ENCODE peak calls at places on chromosomes 2 and 18, in seven cellular contexts. One of them, this sample, is unnamed.

GRCh38 chr2:237208373-237209045 is 122.8 kb downstream of the COPS8 start:
- DNase-seq in fibroblast of pulmonary artery: peak; percentile 97
- DNase-seq in AG09309: peak; percentile 95
- DNase-seq in HEK293T: no peak
- DNase-seq in iris pigment epithelial cell: peak; percentile 65
- DNase-seq in EL: peak; percentile 86
- DNase-seq in prostate gland: no peak
- DNase-seq in this sample: no peak

GRCh38 chr2:199596549-199596948 is 138.8 kb upstream of the SATB2 start:
- DNase-seq in EL: peak; percentile 28
- DNase-seq in iris pigment epithelial cell: peak; percentile 21
- DNase-seq in fibroblast of pulmonary artery: peak; percentile 15
- DNase-seq in AG09309: no peak
- DNase-seq in prostate gland: no peak
- DNase-seq in HEK293T: peak; percentile 49
- DNase-seq in this sample: no peak

GRCh38 chr2:207184348-207184747 is 18.6 kb upstream of the KLF7 start:
- DNase-seq in HEK293T: no peak
- DNase-seq in prostate gland: no peak
- DNase-seq in fibroblast of pulmonary artery: peak; percentile 39
- DNase-seq in iris pigment epithelial cell: peak; percentile 72
- DNase-seq in AG09309: no peak
- DNase-seq in EL: peak; percentile 55
- DNase-seq in this sample: no peak

GRCh38 chr2:1841903-1842791 is 97.8 kb upstream of the PXDN start:
- DNase-seq in EL: no peak
- DNase-seq in iris pigment epithelial cell: no peak
- DNase-seq in fibroblast of pulmonary artery: no peak
- DNase-seq in HEK293T: no peak
- DNase-seq in prostate gland: no peak
- DNase-seq in AG09309: no peak
- DNase-seq in this sample: no peak

GRCh38 chr2:65554765-65555561 is 122.6 kb upstream of the SPRED2 start:
- DNase-seq in AG09309: no peak
- DNase-seq in HEK293T: no peak
- DNase-seq in prostate gland: no peak
- DNase-seq in fibroblast of pulmonary artery: no peak
- DNase-seq in EL: peak; percentile 67
- DNase-seq in iris pigment epithelial cell: no peak
- DNase-seq in this sample: no peak

GRCh38 chr18:80231151-80231550 is 16.2 kb downstream of the PARD6G start:
- DNase-seq in HEK293T: no peak
- DNase-seq in iris pigment epithelial cell: no peak
- DNase-seq in AG09309: no peak
- DNase-seq in prostate gland: no peak
- DNase-seq in fibroblast of pulmonary artery: no peak
- DNase-seq in EL: no peak
- DNase-seq in this sample: no peak

GRCh38 chr18:75531212-75531850 is 103.8 kb upstream of the SMIM21 start:
- DNase-seq in HEK293T: no peak
- DNase-seq in EL: no peak
- DNase-seq in prostate gland: no peak
- DNase-seq in AG09309: no peak
- DNase-seq in fibroblast of pulmonary artery: no peak
- DNase-seq in iris pigment epithelial cell: no peak
- DNase-seq in this sample: no peak

GRCh38 chr2:156445311-156446218 is 9.4 kb downstream of the GPD2 start:
- DNase-seq in EL: peak; percentile 81
- DNase-seq in AG09309: no peak
- DNase-seq in HEK293T: no peak
- DNase-seq in prostate gland: no peak
- DNase-seq in fibroblast of pulmonary artery: peak; percentile 87
- DNase-seq in iris pigment epithelial cell: peak; percentile 85
- DNase-seq in this sample: no peak

GRCh38 chr2:176827269-176827668 is 385.3 kb upstream of the HNRNPA3 start:
- DNase-seq in EL: no peak
- DNase-seq in AG09309: no peak
- DNase-seq in iris pigment epithelial cell: no peak
- DNase-seq in HEK293T: no peak
- DNase-seq in prostate gland: no peak
- DNase-seq in fibroblast of pulmonary artery: no peak
- DNase-seq in this sample: no peak

GRCh38 chr2:164620873-164621760 is at the start of gene GRB14:
- DNase-seq in fibroblast of pulmonary artery: peak; percentile 25
- DNase-seq in AG09309: no peak
- DNase-seq in prostate gland: peak; percentile 50
- DNase-seq in HEK293T: peak; percentile 70
- DNase-seq in EL: peak; percentile 31
- DNase-seq in iris pigment epithelial cell: peak; percentile 10
- DNase-seq in this sample: peak; percentile 77

GRCh38 chr2:122660786-122661634 is 905.6 kb downstream of the TSN start:
- DNase-seq in fibroblast of pulmonary artery: no peak
- DNase-seq in AG09309: no peak
- DNase-seq in EL: no peak
- DNase-seq in prostate gland: no peak
- DNase-seq in HEK293T: no peak
- DNase-seq in iris pigment epithelial cell: no peak
- DNase-seq in this sample: no peak

GRCh38 chr2:109494842-109495241 is 118.9 kb downstream of the SEPTIN10 start:
- DNase-seq in EL: no peak
- DNase-seq in AG09309: no peak
- DNase-seq in iris pigment epithelial cell: no peak
- DNase-seq in fibroblast of pulmonary artery: no peak
- DNase-seq in prostate gland: no peak
- DNase-seq in HEK293T: no peak
- DNase-seq in this sample: no peak

GRCh38 chr2:28343971-28344715 is 48.5 kb upstream of the FOSL2 start:
- DNase-seq in iris pigment epithelial cell: no peak
- DNase-seq in EL: no peak
- DNase-seq in fibroblast of pulmonary artery: no peak
- DNase-seq in HEK293T: no peak
- DNase-seq in prostate gland: no peak
- DNase-seq in AG09309: no peak
- DNase-seq in this sample: peak; percentile 59

GRCh38 chr2:181738483-181739015 is 58.2 kb upstream of the NEUROD1 start:
- DNase-seq in iris pigment epithelial cell: no peak
- DNase-seq in fibroblast of pulmonary artery: no peak
- DNase-seq in HEK293T: no peak
- DNase-seq in EL: no peak
- DNase-seq in prostate gland: no peak
- DNase-seq in AG09309: no peak
- DNase-seq in this sample: no peak

GRCh38 chr2:112726487-112727190 is 5.8 kb downstream of the NT5DC4 start:
- DNase-seq in AG09309: peak; percentile 67
- DNase-seq in iris pigment epithelial cell: peak; percentile 85
- DNase-seq in HEK293T: peak; percentile 92
- DNase-seq in fibroblast of pulmonary artery: peak; percentile 94
- DNase-seq in prostate gland: peak; percentile 89
- DNase-seq in EL: peak; percentile 89
- DNase-seq in this sample: peak; percentile 94

GRCh38 chr2:101305044-101305443 is 3.5 kb downstream of the RNF149 start:
- DNase-seq in prostate gland: no peak
- DNase-seq in AG09309: no peak
- DNase-seq in EL: no peak
- DNase-seq in iris pigment epithelial cell: peak; percentile 20
- DNase-seq in fibroblast of pulmonary artery: no peak
- DNase-seq in HEK293T: no peak
- DNase-seq in this sample: no peak

GRCh38 chr2:15363142-15363541 is 198.0 kb downstream of the NBAS start:
- DNase-seq in prostate gland: no peak
- DNase-seq in HEK293T: no peak
- DNase-seq in EL: peak; percentile 60
- DNase-seq in iris pigment epithelial cell: peak; percentile 75
- DNase-seq in fibroblast of pulmonary artery: peak; percentile 41
- DNase-seq in AG09309: no peak
- DNase-seq in this sample: no peak

GRCh38 chr2:12701786-12702660 is 14.7 kb upstream of the TRIB2 start:
- DNase-seq in HEK293T: no peak
- DNase-seq in fibroblast of pulmonary artery: peak; percentile 42
- DNase-seq in AG09309: no peak
- DNase-seq in prostate gland: no peak
- DNase-seq in EL: peak; percentile 62
- DNase-seq in iris pigment epithelial cell: peak; percentile 78
- DNase-seq in this sample: no peak

GRCh38 chr2:43927442-43927841 is 68.3 kb downstream of the LRPPRC start:
- DNase-seq in AG09309: no peak
- DNase-seq in HEK293T: no peak
- DNase-seq in fibroblast of pulmonary artery: no peak
- DNase-seq in EL: no peak
- DNase-seq in prostate gland: no peak
- DNase-seq in iris pigment epithelial cell: no peak
- DNase-seq in this sample: no peak

GRCh38 chr18:56748698-56749268 is 97.6 kb downstream of the WDR7 start:
- DNase-seq in prostate gland: no peak
- DNase-seq in EL: peak; percentile 42
- DNase-seq in iris pigment epithelial cell: peak; percentile 44
- DNase-seq in fibroblast of pulmonary artery: peak; percentile 73
- DNase-seq in AG09309: peak; percentile 11
- DNase-seq in HEK293T: peak; percentile 9
- DNase-seq in this sample: no peak

GRCh38 chr18:58316943-58317342 is 272.9 kb downstream of the NEDD4L start:
- DNase-seq in iris pigment epithelial cell: no peak
- DNase-seq in HEK293T: no peak
- DNase-seq in AG09309: no peak
- DNase-seq in fibroblast of pulmonary artery: no peak
- DNase-seq in prostate gland: no peak
- DNase-seq in EL: no peak
- DNase-seq in this sample: no peak

GRCh38 chr18:70931942-70932814 is 643.3 kb downstream of the SOCS6 start:
- DNase-seq in prostate gland: no peak
- DNase-seq in AG09309: peak; percentile 0
- DNase-seq in EL: no peak
- DNase-seq in fibroblast of pulmonary artery: peak; percentile 77
- DNase-seq in HEK293T: no peak
- DNase-seq in iris pigment epithelial cell: peak; percentile 38
- DNase-seq in this sample: no peak

GRCh38 chr2:75134802-75135201 is 64.5 kb downstream of the TACR1 start:
- DNase-seq in EL: no peak
- DNase-seq in fibroblast of pulmonary artery: no peak
- DNase-seq in HEK293T: no peak
- DNase-seq in prostate gland: no peak
- DNase-seq in AG09309: no peak
- DNase-seq in iris pigment epithelial cell: no peak
- DNase-seq in this sample: no peak

GRCh38 chr2:228699888-228700287 is 518.4 kb upstream of the SPHKAP start:
- DNase-seq in HEK293T: no peak
- DNase-seq in prostate gland: no peak
- DNase-seq in EL: no peak
- DNase-seq in iris pigment epithelial cell: peak; percentile 30
- DNase-seq in fibroblast of pulmonary artery: no peak
- DNase-seq in AG09309: no peak
- DNase-seq in this sample: no peak

GRCh38 chr2:166239548-166239947 is 111.7 kb upstream of the SCN1A start:
- DNase-seq in HEK293T: no peak
- DNase-seq in AG09309: peak; percentile 46
- DNase-seq in iris pigment epithelial cell: peak; percentile 97
- DNase-seq in EL: peak; percentile 93
- DNase-seq in prostate gland: no peak
- DNase-seq in fibroblast of pulmonary artery: peak; percentile 85
- DNase-seq in this sample: no peak

GRCh38 chr2:189538402-189538801 is 42.2 kb downstream of the SLC40A1 start:
- DNase-seq in fibroblast of pulmonary artery: no peak
- DNase-seq in AG09309: no peak
- DNase-seq in EL: no peak
- DNase-seq in prostate gland: no peak
- DNase-seq in HEK293T: no peak
- DNase-seq in iris pigment epithelial cell: no peak
- DNase-seq in this sample: no peak

GRCh38 chr2:37892436-37893114 is 32.5 kb upstream of the RMDN2 start:
- DNase-seq in EL: no peak
- DNase-seq in iris pigment epithelial cell: no peak
- DNase-seq in HEK293T: no peak
- DNase-seq in prostate gland: no peak
- DNase-seq in fibroblast of pulmonary artery: no peak
- DNase-seq in AG09309: no peak
- DNase-seq in this sample: no peak

GRCh38 chr2:185316383-185316782 is 422.2 kb upstream of the FSIP2 start:
- DNase-seq in AG09309: no peak
- DNase-seq in prostate gland: no peak
- DNase-seq in fibroblast of pulmonary artery: no peak
- DNase-seq in EL: no peak
- DNase-seq in HEK293T: no peak
- DNase-seq in iris pigment epithelial cell: no peak
- DNase-seq in this sample: no peak

This sample was measured in aorta.